ENCODE peak calls at places on chromosomes 7 and 10, in ten cellular contexts. G is heart left ventricle, I is tibial nerve, W is A549, D is ovary, R is gastrocnemius medialis, N is uterus, E is upper lobe of left lung, V is esophagus squamous epithelium, P is endothelial cell of umbilical vein. M is an unnamed sample.
A peak's percentile ranks its signal among the peaks of the same experiment; 100 is the strongest.

GRCh38 chr10:95319239-95319638 is 28.4 kb upstream of the PDLIM1 start:
- DNase-seq in N (no peak), D (no peak), V (no peak), W (no peak), P (no peak), I (no peak), R (no peak), G (no peak), E (no peak), M (no peak)

GRCh38 chr7:75646551-75647102 is 92.1 kb downstream of the HIP1 start:
- DNase-seq in E (no peak), N (no peak), I (no peak), R (no peak), D (no peak), G (no peak), P (no peak), V (no peak), W (no peak), M (no peak)

GRCh38 chr7:391411-391951 is 101.5 kb downstream of the FOXL3 start:
- DNase-seq in E (no peak), G (peak; percentile 17), P (no peak), I (no peak), N (peak; percentile 10), R (peak; percentile 5), D (peak; percentile 19), W (no peak), V (no peak), M (peak; percentile 69)

GRCh38 chr10:17793823-17794759 is 15.1 kb upstream of the MRC1 start:
- DNase-seq in V (no peak), I (no peak), W (peak; percentile 79), N (no peak), G (no peak), D (no peak), E (no peak), R (no peak), P (no peak), M (no peak)

GRCh38 chr10:14263041-14263440 is 67.7 kb downstream of the FRMD4A start:
- DNase-seq in N (no peak), E (no peak), G (no peak), I (no peak), D (no peak), V (no peak), R (no peak), W (no peak), P (no peak), M (no peak)

GRCh38 chr10:79022565-79023488 is 45.9 kb upstream of the ZMIZ1 start:
- DNase-seq in W (peak; percentile 32), R (peak; percentile 90), G (peak; percentile 83), I (no peak), E (no peak), D (peak; percentile 66), V (no peak), P (peak; percentile 63), N (no peak), M (no peak)

GRCh38 chr7:139230484-139230773 is 608 bp upstream of the UBN2 start:
- DNase-seq in E (no peak), D (no peak), P (no peak), G (no peak), W (no peak), N (no peak), R (no peak), V (no peak), I (no peak), M (no peak)

GRCh38 chr7:75756340-75757297 is 15.4 kb downstream of the CCL26 start:
- DNase-seq in E (no peak), R (no peak), D (no peak), W (peak; percentile 60), I (no peak), P (peak; percentile 64), G (no peak), V (no peak), N (no peak), M (no peak)

GRCh38 chr7:159023746-159024145 is 120.9 kb downstream of the VIPR2 start:
- DNase-seq in W (no peak), P (no peak), I (no peak), R (no peak), D (no peak), V (no peak), G (no peak), E (peak; percentile 6), N (peak; percentile 3), M (peak; percentile 28)

GRCh38 chr7:159024280-159024951 is 120.3 kb downstream of the VIPR2 start:
- DNase-seq in G (no peak), R (no peak), V (no peak), D (no peak), N (peak; percentile 14), I (no peak), W (no peak), P (no peak), E (no peak), M (peak; percentile 43)

GRCh38 chr7:159023216-159023615 is 121.5 kb downstream of the VIPR2 start:
- DNase-seq in E (no peak), P (no peak), V (no peak), R (no peak), N (peak; percentile 5), I (no peak), G (no peak), D (no peak), W (no peak), M (no peak)

GRCh38 chr7:159020987-159021386 is 123.7 kb downstream of the VIPR2 start:
- DNase-seq in D (peak; percentile 21), E (no peak), R (no peak), N (no peak), V (no peak), G (peak; percentile 56), P (no peak), I (no peak), W (peak; percentile 70), M (peak; percentile 24)

DNA sequence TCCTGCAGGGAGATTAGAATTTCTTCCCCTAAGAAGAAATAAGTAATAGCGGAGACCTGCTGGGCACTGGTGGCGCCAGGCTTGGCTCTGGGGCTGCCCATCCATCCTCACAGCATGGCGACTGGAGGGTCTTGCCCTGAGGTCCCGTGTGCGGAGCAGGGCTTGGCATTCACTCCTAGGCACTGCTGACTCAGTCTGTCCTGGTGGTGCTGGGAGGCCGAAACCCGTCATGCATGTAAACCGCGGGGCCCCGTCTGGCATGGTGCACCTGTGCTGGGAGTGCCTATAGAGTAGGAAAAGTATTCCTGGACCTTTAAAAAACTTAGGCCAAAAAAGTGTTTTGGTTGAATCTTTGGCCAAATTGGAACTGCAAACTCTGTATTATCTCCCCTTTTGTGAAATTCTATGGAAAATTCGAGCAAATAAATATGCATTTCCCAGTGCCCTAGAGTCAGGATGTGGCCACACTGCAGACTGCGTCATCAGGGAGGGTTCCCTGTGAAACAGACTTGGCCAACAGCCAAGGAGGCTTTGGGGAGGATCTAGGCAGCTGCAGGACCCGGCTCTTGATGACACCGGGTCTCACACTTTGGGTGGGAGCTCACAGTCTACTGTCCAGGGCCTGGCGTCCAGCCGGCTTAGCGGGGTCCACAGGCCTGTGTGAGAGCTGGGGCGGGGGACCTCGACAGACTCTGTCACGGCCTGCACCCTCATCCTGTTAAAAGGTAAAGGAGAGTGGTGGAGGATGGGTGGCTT is 122.3 kb downstream of the VIPR2 start:
- DNase-seq in E (no peak), P (no peak), W (peak; percentile 41), I (no peak), G (no peak), R (no peak), D (no peak), V (no peak), N (no peak), M (peak; percentile 39)
- TF ChIP-seq POLR2A in E (no peak), P (no peak), W (no peak), I (no peak), G (no peak), R (no peak), D (no peak), V (no peak), N (no peak), M (no peak)

GRCh38 chr10:111491154-111491553 is 414.3 kb downstream of the ADRA2A start:
- DNase-seq in E (no peak), W (no peak), R (no peak), G (no peak), P (no peak), D (no peak), N (no peak), V (no peak), I (no peak), M (no peak)

GRCh38 chr10:111486346-111486745 is 409.5 kb downstream of the ADRA2A start:
- DNase-seq in I (no peak), D (no peak), P (no peak), W (no peak), G (no peak), V (no peak), R (no peak), N (no peak), E (no peak), M (no peak)

GRCh38 chr10:111493024-111493625 is 416.3 kb downstream of the ADRA2A start:
- DNase-seq in V (no peak), R (no peak), P (no peak), W (no peak), E (no peak), D (no peak), G (no peak), N (no peak), I (no peak), M (no peak)

GRCh38 chr10:111482621-111483216 is 405.9 kb downstream of the ADRA2A start:
- DNase-seq in W (no peak), E (no peak), V (no peak), D (no peak), P (no peak), N (no peak), R (no peak), G (no peak), I (no peak), M (no peak)

DNA sequence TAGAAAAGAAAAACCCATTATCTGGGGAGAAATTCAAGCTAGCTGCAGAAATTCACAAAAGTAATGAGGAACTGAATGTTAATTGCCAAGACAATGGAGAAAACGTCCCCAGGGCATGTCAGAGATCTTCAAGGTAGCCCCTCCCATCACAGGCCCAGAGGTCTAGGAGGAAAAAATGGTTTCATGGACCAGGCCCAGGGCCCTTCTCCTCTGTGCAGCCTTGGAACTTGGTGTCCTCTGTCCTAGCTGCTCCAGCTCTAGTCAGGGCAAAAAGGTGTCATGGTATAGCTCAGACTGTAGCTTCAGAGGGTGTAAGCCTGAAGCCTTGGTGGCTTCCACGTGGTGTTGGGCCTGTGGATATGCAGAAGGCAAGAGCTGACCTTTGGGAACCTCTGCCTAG is 411.8 kb downstream of the ADRA2A start:
- DNase-seq in W (no peak), E (no peak), N (no peak), I (no peak), V (no peak), R (no peak), G (no peak), D (no peak), P (no peak), M (no peak)
- H3K9me3 ChIP-seq in W (peaks cover 13% of the 10 kb centered on the region), E (peaks cover 16% of the 10 kb centered on the region), N (no peaks in the 10 kb centered on the region), I (no peaks in the 10 kb centered on the region), V (no peaks in the 10 kb centered on the region), R (no peaks in the 10 kb centered on the region), G (peaks cover 15% of the 10 kb centered on the region), D (no peaks in the 10 kb centered on the region), P (peaks cover 3% of the 10 kb centered on the region), M (peaks cover 25% of the 10 kb centered on the region)

GRCh38 chr7:103073989-103074518 is 542 bp downstream of the FBXL13 start:
- DNase-seq in D (no peak), E (peak; percentile 27), R (no peak), P (no peak), N (peak; percentile 18), G (no peak), V (no peak), I (peak; percentile 6), W (peak; percentile 10), M (no peak)
- TF ChIP-seq POLR2A in D (no peak), E (no peak), R (no peak), P (no peak), N (peak; percentile 15), G (no peak), V (no peak), I (no peak), W (no peak), M (no peak)

GRCh38 chr7:157555308-157555707 is 218.5 kb downstream of the DNAJB6 start:
- DNase-seq in V (no peak), N (no peak), D (no peak), E (no peak), G (peak; percentile 8), R (no peak), I (no peak), P (no peak), W (peak; percentile 49), M (no peak)
- H3K9me3 ChIP-seq in V (no peaks in the 10 kb centered on the region), N (no peaks in the 10 kb centered on the region), D (no peaks in the 10 kb centered on the region), E (no peaks in the 10 kb centered on the region), G (no peaks in the 10 kb centered on the region), R (no peaks in the 10 kb centered on the region), I (no peaks in the 10 kb centered on the region), P (no peaks in the 10 kb centered on the region), W (no peaks in the 10 kb centered on the region), M (no peaks in the 10 kb centered on the region)

M was measured in breast epithelium.